ENCODE peak calls at places on chromosome 14, in five cellular contexts. L is AG10803, E is NAMALWA, Z is non-pigmented ciliary epithelial cell, A is RWPE1. J is an unnamed sample.

GRCh38 chr14:24935796-24936195 is 114.2 kb downstream of the STXBP6 start:
- DNase-seq in L (peak; percentile 38), E (no peak), Z (no peak), A (no peak), J (no peak)

GRCh38 chr14:68951051-68951797 is 27.9 kb downstream of the ACTN1 start:
- DNase-seq in L (peak; percentile 95), E (no peak), Z (peak; percentile 73), A (peak; percentile 89), J (peak; percentile 93)

GRCh38 chr14:22657861-22658260 is 13.7 kb upstream of the OR6J1 start:
- DNase-seq in L (peak; percentile 44), E (peak; percentile 19), Z (peak; percentile 46), A (peak; percentile 27), J (no peak)

GRCh38 chr14:51691176-51691575 is 39.5 kb downstream of the FRMD6 start:
- DNase-seq in L (peak; percentile 40), E (no peak), Z (no peak), A (peak; percentile 4), J (no peak)

GRCh38 chr14:58297412-58297761 is 968 bp upstream of the ARID4A start:
- DNase-seq in L (peak; percentile 65), E (no peak), Z (no peak), A (no peak), J (no peak)

GRCh38 chr14:105878125-105878524 is 351.7 kb downstream of the TMEM121 start:
- DNase-seq in L (no peak), E (no peak), Z (no peak), A (no peak), J (no peak)

GRCh38 chr14:65991124-65991523 is 495.0 kb upstream of the CCDC196 start:
- DNase-seq in L (no peak), E (no peak), Z (no peak), A (no peak), J (no peak)

GRCh38 chr14:95495538-95496025 is 20.9 kb downstream of the SYNE3 start:
- DNase-seq in L (no peak), E (peak; percentile 93), Z (no peak), A (no peak), J (no peak)

GRCh38 chr14:51382506-51382905 is 142.5 kb downstream of the TMX1 start:
- DNase-seq in L (no peak), E (no peak), Z (no peak), A (peak; percentile 91), J (peak; percentile 99)

GRCh38 chr14:20376071-20376588 is 32.7 kb downstream of the PARP2 start:
- DNase-seq in L (no peak), E (no peak), Z (no peak), A (no peak), J (no peak)

GRCh38 chr14:24037658-24038037 is 14.2 kb upstream of the CARMIL3 start:
- DNase-seq in L (no peak), E (no peak), Z (no peak), A (no peak), J (no peak)

J was measured in keratinocyte.